ENCODE peak calls at places on chromosomes 6 and 20, in five cellular contexts. Y is HCT116, M is GM12878, E is SK-N-SH, G is A549. A is an unnamed sample.

GRCh38 chr6:170129691-170130171 is 161.1 kb downstream of the DLL1 start:
- DNase-seq in G (no peak), Y (no peak), M (no peak), E (peak), A (no peak)

GRCh38 chr6:168103036-168103830 is 24.2 kb upstream of the FRMD1 start:
- DNase-seq in E (no peak), M (no peak), Y (no peak), G (no peak), A (no peak)

GRCh38 chr6:109867009-109867969 is 110.8 kb upstream of the GPR6 start:
- DNase-seq in G (no peak), Y (no peak), E (no peak), M (no peak), A (no peak)

GRCh38 chr6:75349262-75349984 is 64.8 kb upstream of the TMEM30A start:
- DNase-seq in G (no peak), Y (no peak), E (peak), M (no peak), A (no peak)

GRCh38 chr6:10510592-10511367 is 10.4 kb upstream of the GCNT2 start:
- DNase-seq in G (peak), E (peak), Y (peak), M (no peak), A (peak)

GRCh38 chr20:61808497-61808896 is 257.2 kb downstream of the TAF4 start:
- DNase-seq in M (no peak), E (no peak), G (no peak), Y (no peak), A (no peak)

GRCh38 chr6:135535989-135536414 is 38.5 kb upstream of the AHI1 start:
- DNase-seq in M (peak), E (peak), G (peak), Y (peak), A (no peak)

GRCh38 chr6:80523531-80523970 is 417.1 kb downstream of the BCKDHB start:
- DNase-seq in E (no peak), M (no peak), Y (no peak), G (no peak), A (no peak)

GRCh38 chr6:156423075-156423474 is 354.1 kb upstream of the ARID1B start:
- DNase-seq in Y (no peak), M (no peak), E (no peak), G (no peak), A (no peak)

GRCh38 chr6:30813623-30814136 is 69.3 kb upstream of the IER3 start:
- DNase-seq in M (no peak), Y (no peak), E (no peak), G (no peak), A (no peak)

GRCh38 chr6:51349866-51350265 is 531.2 kb downstream of the TFAP2B start:
- DNase-seq in G (no peak), M (no peak), Y (no peak), E (no peak), A (no peak)

GRCh38 chr6:53795254-53795701 is 473 bp downstream of the LRRC1 start:
- DNase-seq in Y (no peak), M (no peak), E (no peak), G (no peak), A (no peak)

GRCh38 chr6:150212745-150213144 is 69.9 kb downstream of the PPP1R14C start:
- DNase-seq in G (no peak), M (no peak), E (no peak), Y (no peak), A (no peak)

GRCh38 chr6:107729098-107729497 is 95.0 kb downstream of the SCML4 start:
- DNase-seq in E (no peak), Y (no peak), M (no peak), G (no peak), A (no peak)
- TF ChIP-seq REST in E (no peak), Y (no peak), M (no peak), G (no peak), A (no peak)

DNA sequence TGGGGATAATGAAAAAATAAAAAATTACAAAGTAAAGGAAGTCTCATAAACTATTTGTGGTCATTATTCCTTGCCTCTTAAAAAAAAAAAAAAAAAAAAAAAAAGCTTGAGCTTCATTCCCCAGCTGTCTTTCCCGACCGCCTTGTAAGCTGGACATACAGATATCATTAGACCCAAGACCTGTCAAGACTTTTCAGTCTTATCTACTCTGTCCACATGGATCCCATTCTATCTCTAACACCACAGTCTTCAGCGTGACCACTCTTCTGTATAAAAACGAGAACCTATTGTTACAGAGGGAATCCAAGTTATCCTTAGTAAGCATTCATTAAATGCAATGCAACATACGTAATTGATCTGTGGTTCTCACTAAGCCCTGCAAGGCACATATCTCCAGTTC is 423.5 kb downstream of the MEI4 start:
- DNase-seq in G (no peak), Y (no peak), E (no peak), M (no peak), A (no peak)
- TF ChIP-seq REST in G (no peak), Y (no peak), E (no peak), M (no peak), A (no peak)

GRCh38 chr6:40893021-40893420 is 146.0 kb downstream of the UNC5CL start:
- DNase-seq in M (no peak), E (no peak), Y (no peak), G (no peak), A (no peak)
- TF ChIP-seq REST in M (no peak), E (no peak), Y (no peak), G (no peak), A (no peak)

DNA sequence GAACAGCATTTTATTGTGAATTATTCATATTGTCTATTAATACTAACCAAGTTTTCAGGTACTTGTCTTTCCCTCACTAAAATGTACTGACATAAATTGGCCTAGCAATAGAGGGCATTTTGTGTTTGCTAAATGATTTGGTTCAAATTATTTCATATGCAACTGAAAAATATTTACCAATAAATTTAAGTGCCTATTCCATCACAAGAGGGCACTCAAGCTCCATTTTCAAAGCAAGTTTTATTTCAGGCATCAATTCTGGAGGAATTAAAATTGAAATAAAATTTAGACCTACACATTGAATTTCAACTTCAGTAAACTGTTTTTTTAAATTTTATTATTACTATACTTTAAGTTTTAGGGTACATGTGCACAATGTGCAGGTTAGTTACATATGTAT is 114.3 kb upstream of the SYNCRIP start:
- DNase-seq in M (no peak), G (peak), E (peak), Y (peak), A (no peak)
- TF ChIP-seq REST in M (no peak), G (no peak), E (no peak), Y (no peak), A (no peak)

GRCh38 chr20:36463212-36464061 is 77.9 kb upstream of the MYL9 start:
- DNase-seq in G (no peak), E (no peak), Y (no peak), M (no peak), A (no peak)
- TF ChIP-seq REST in G (no peak), E (no peak), Y (no peak), M (no peak), A (no peak)

GRCh38 chr6:98834060-98835031 is at the start of gene POU3F2:
- DNase-seq in G (peak), M (no peak), Y (no peak), E (peak), A (peak)
- TF ChIP-seq REST in G (no peak), M (no peak), Y (no peak), E (no peak), A (no peak)

GRCh38 chr6:34001706-34002645 is 143.9 kb downstream of the GRM4 start:
- DNase-seq in G (no peak), E (no peak), Y (no peak), M (no peak), A (no peak)
- TF ChIP-seq REST in G (no peak), E (no peak), Y (no peak), M (no peak), A (no peak)

GRCh38 chr20:17533396-17533795 is 2.2 kb upstream of the BFSP1 start:
- DNase-seq in Y (peak), M (no peak), G (peak), E (peak), A (no peak)
- TF ChIP-seq REST in Y (no peak), M (no peak), G (no peak), E (no peak), A (no peak)

GRCh38 chr6:2999621-3000455 is at the start of gene NQO2:
- DNase-seq in E (peak), Y (peak), M (peak), G (peak), A (peak)

GRCh38 chr6:2999005-2999620 is 581 bp upstream of the NQO2 start:
- DNase-seq in G (peak), E (no peak), M (no peak), Y (no peak), A (no peak)

GRCh38 chr6:3005077-3005476 is 5.4 kb downstream of the NQO2 start:
- DNase-seq in Y (no peak), G (no peak), E (no peak), M (no peak), A (no peak)

GRCh38 chr6:3001146-3001772 is 1.6 kb downstream of the NQO2 start:
- DNase-seq in Y (no peak), E (no peak), M (no peak), G (no peak), A (no peak)

DNA sequence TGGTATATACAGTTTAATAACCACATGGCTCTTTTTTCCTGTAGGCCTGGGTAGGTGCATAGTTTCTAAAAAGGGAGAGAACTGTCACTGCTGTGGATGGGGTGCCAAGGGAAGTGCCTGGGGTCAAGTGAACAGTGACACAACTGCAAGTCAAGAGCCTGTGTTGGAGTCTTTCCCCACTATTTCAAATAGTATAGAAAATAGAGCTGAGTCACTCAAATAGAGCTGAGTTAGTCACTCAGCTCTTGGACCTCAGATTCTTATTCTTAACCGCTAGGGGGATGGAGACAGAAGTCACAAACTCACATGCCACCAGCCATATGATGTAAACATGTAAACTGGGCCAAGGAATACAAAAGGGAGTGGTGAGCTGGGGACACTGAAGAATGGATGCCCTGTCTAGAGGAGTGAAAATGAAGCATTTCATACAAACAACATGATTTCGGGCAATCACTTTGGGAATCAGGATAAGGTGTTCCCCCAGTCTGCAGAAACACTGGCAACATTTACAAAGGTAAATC is 2.1 kb downstream of the NQO2 start:
- DNase-seq in M (no peak), Y (peak), G (peak), E (no peak), A (peak)
- TF ChIP-seq REST in M (no peak), Y (no peak), G (no peak), E (no peak), A (no peak)

A was measured in HL-60.